ENCODE peak calls at places on chromosome 19, in five cellular contexts. O is mesenchymal stem cell, I is IMR-90, A is neuronal stem cell, N is H1. V is an unnamed sample.

GRCh38 chr19:43554317-43554895 is 20.9 kb downstream of the XRCC1 start:
- DNase-seq in O (no peak), I (no peak), A (no peak), N (no peak), V (no peak)

GRCh38 chr19:22622901-22623840 is 11.0 kb upstream of the ZNF492 start:
- DNase-seq in O (no peak), I (no peak), A (no peak), N (no peak), V (no peak)

GRCh38 chr19:11594084-11594483 is 3.2 kb upstream of the ZNF627 start:
- DNase-seq in O (no peak), I (no peak), A (no peak), N (no peak), V (no peak)

GRCh38 chr19:20078696-20079095 is 896 bp downstream of the ZNF90 start:
- DNase-seq in O (peak), I (peak), A (peak), N (no peak), V (no peak)

GRCh38 chr19:1074512-1075283 is 7.7 kb downstream of the ARHGAP45 start:
- DNase-seq in O (no peak), I (no peak), A (no peak), N (no peak), V (no peak)

GRCh38 chr19:1522838-1523237 is 1.0 kb upstream of the PLK5 start:
- DNase-seq in O (no peak), I (no peak), A (no peak), N (no peak), V (no peak)

GRCh38 chr19:38070573-38070972 is 153.4 kb downstream of the DPF1 start:
- DNase-seq in O (peak), I (peak), A (no peak), N (no peak), V (no peak)

GRCh38 chr19:13010038-13010991 is 15.0 kb downstream of the NFIX start:
- DNase-seq in O (no peak), I (no peak), A (no peak), N (peak), V (peak)

GRCh38 chr19:47445937-47446402 is 25.7 kb downstream of the SLC8A2 start:
- DNase-seq in O (peak), I (no peak), A (no peak), N (peak), V (peak)

GRCh38 chr19:49502866-49503581 is 6.8 kb downstream of the RPS11 start:
- DNase-seq in O (peak), I (peak), A (no peak), N (no peak), V (peak)

GRCh38 chr19:18173572-18174294 is at the start of gene IFI30:
- DNase-seq in O (peak), I (no peak), A (no peak), N (peak), V (peak)

GRCh38 chr19:17075860-17076538 is 422 bp downstream of the MYO9B start:
- DNase-seq in O (peak), I (peak), A (no peak), N (peak), V (no peak)

GRCh38 chr19:3268326-3268725 is 43.9 kb downstream of the CELF5 start:
- DNase-seq in O (no peak), I (no peak), A (no peak), N (no peak), V (no peak)

GRCh38 chr19:39845172-39845571 is 1.0 kb downstream of the FBL start:
- DNase-seq in O (no peak), I (no peak), A (no peak), N (no peak), V (no peak)
- H4K91ac ChIP-seq in O (no peak), I (no peak), A (no peak), N (no peak), V (no peak)

GRCh38 chr19:44845612-44846454 is at the start of gene NECTIN2:
- DNase-seq in O (peak), I (peak), A (peak), N (peak), V (peak)
- H3K14ac ChIP-seq in O (peak), I (peak), A (peak), N (no peak), V (peak)

DNA sequence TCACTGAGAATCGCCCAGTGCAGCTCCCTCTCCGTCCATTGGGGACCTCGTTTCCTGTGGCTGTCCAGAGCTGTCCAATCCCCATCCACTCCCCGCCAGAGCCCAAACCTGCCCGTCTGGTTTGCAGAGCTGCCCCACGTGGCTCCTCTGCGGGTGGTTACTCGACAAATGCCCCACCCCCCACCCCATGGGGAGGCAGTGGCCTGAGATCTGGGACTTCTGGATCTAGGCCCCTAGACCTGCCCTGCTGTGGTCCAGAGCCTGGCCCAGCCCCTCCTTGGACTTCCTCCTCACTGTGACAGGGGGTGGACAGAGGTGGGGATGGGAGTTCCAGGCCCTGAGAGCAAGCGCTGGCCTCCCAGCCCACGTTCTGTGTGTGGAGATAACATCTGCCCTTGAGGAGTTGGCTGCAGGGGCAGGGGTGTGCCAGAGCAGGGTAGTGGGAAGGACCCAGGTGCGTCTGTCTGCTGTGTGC is 29.1 kb downstream of the PAK4 start:
- DNase-seq in O (no peak), I (no peak), A (no peak), N (no peak), V (peak)
- H4K91ac ChIP-seq in O (no peak), I (no peak), A (no peak), N (no peak), V (no peak)

DNA sequence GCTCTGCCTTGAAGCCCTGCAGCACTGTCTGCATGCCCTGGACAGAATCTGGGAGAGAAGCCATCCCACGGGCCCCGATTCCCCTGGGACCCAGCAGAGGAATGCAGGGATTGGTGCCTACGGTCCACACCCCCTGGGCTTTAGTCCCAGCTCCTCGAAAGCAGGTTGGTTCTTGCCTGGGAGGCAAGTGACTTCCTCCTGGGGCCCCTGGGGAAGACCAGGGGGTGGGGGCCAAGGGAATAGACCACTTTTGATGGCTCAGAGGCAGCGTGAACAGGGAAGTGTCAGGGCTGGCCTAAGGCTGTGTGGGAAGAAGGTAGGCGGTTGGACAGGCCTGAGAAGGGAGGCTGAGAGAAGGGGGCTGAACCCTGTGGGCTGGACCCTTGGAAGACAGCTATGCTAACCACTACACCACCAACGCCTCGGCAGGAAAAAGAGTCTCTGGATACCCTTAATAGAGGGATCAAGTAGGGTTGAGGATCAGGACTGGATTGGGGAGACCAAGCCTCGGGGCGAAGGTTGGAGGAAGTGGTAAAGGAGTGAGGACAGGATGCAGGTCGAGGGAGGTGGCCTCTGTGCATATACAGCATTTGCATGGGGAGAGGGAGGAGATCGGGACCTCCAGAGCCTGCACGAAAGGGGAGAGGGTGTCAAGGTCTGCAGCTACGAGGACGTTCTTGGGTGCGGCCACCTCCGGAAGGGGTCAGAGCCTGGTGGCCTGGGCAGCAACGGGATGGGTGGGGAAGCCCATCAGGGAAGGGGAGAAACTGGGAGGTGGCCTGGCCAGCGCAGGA is 774 bp downstream of the DPP9 start:
- DNase-seq in O (peak), I (peak), A (no peak), N (no peak), V (no peak)
- H3K14ac ChIP-seq in O (peak), I (peak), A (no peak), N (no peak), V (no peak)

GRCh38 chr19:55492362-55492944 is 4.2 kb downstream of the SSC5D start:
- DNase-seq in O (no peak), I (no peak), A (no peak), N (no peak), V (no peak)

GRCh38 chr19:55493650-55494171 is 5.5 kb downstream of the SSC5D start:
- DNase-seq in O (no peak), I (no peak), A (no peak), N (no peak), V (no peak)

GRCh38 chr19:55494172-55494761 is 6.0 kb downstream of the SSC5D start:
- DNase-seq in O (no peak), I (peak), A (no peak), N (no peak), V (no peak)

GRCh38 chr19:55491546-55492360 is 3.5 kb downstream of the SSC5D start:
- DNase-seq in O (no peak), I (no peak), A (no peak), N (no peak), V (no peak)

GRCh38 chr19:55493052-55493649 is 4.9 kb downstream of the SSC5D start:
- DNase-seq in O (no peak), I (peak), A (no peak), N (no peak), V (no peak)
- H4K91ac ChIP-seq in O (peak), I (peak), A (no peak), N (no peak), V (no peak)

V was measured in H9.